ENCODE peak calls at places on chromosomes 1 and 21, in six cellular contexts. P is AG08395; B is lung; V is Jurkat, Clone E6-1; Z is HuH-7.5; R is Kasumi-1. J is an unnamed sample.

GRCh38 chr1:86741947-86742572 is 37.7 kb downstream of the SH3GLB1 start:
- DNase-seq in P (no peak), B (no peak), V (no peak), Z (no peak), R (peak), J (no peak)

GRCh38 chr1:165069829-165070228 is 286.7 kb downstream of the LMX1A start:
- DNase-seq in P (no peak), B (no peak), V (no peak), Z (no peak), R (no peak), J (no peak)

GRCh38 chr21:37363936-37364335 is 2.6 kb upstream of the DYRK1A start:
- DNase-seq in P (no peak), B (no peak), V (no peak), Z (no peak), R (no peak), J (no peak)

GRCh38 chr21:42571391-42572150 is 57.9 kb downstream of the SLC37A1 start:
- DNase-seq in P (no peak), B (no peak), V (no peak), Z (no peak), R (no peak), J (no peak)

GRCh38 chr1:234605983-234606730 is 3.8 kb downstream of the IRF2BP2 start:
- DNase-seq in P (no peak), B (no peak), V (no peak), Z (no peak), R (peak), J (peak)

GRCh38 chr1:6472391-6472790 is 6.4 kb upstream of the TNFRSF25 start:
- DNase-seq in P (no peak), B (no peak), V (no peak), Z (no peak), R (no peak), J (no peak)

GRCh38 chr1:230861970-230862595 is 6.2 kb downstream of the C1orf198 start:
- DNase-seq in P (no peak), B (no peak), V (no peak), Z (no peak), R (no peak), J (no peak)

GRCh38 chr1:17683551-17683950 is 71.6 kb upstream of the ACTL8 start:
- DNase-seq in P (no peak), B (no peak), V (no peak), Z (no peak), R (no peak), J (no peak)

GRCh38 chr1:85575363-85575995 is 5.1 kb upstream of the CCN1 start:
- DNase-seq in P (no peak), B (no peak), V (no peak), Z (no peak), R (no peak), J (no peak)

GRCh38 chr1:64043976-64044375 is 159.4 kb upstream of the UBE2U start:
- DNase-seq in P (peak), B (no peak), V (no peak), Z (no peak), R (no peak), J (no peak)